ENCODE peak calls at places on chromosomes 11 and 22, in six cellular contexts. D is fibroblast of lung, L is MM.1S, C is colonic mucosa, N is SK-N-SH, O is K562. R is an unnamed sample.
A peak's percentile ranks its signal among the peaks of the same experiment; 100 is the strongest.

GRCh38 chr11:100562102-100562501 is 125.0 kb upstream of the ARHGAP42 start:
- DNase-seq in D (peak; percentile 88), L (no peak), C (no peak), N (no peak), O (no peak), R (no peak)

GRCh38 chr22:49627217-49628181 is 200.2 kb downstream of the BRD1 start:
- DNase-seq in D (no peak), L (no peak), C (no peak), N (no peak), O (no peak), R (peak; percentile 65)

GRCh38 chr22:24175160-24175808 is 6.0 kb upstream of the SUSD2 start:
- DNase-seq in D (peak; percentile 78), L (peak; percentile 42), C (peak; percentile 77), N (peak; percentile 91), O (peak; percentile 74), R (peak; percentile 95)

GRCh38 chr22:48890693-48891554 is 936.7 kb downstream of the BRD1 start:
- DNase-seq in D (no peak), L (no peak), C (peak; percentile 5), N (no peak), O (no peak), R (no peak)

GRCh38 chr11:103545551-103545950 is 436.3 kb downstream of the DYNC2H1 start:
- DNase-seq in D (no peak), L (no peak), C (no peak), N (no peak), O (no peak), R (no peak)

GRCh38 chr11:133832096-133833081 is 12.9 kb downstream of the SPATA19 start:
- DNase-seq in D (no peak), L (no peak), C (no peak), N (peak; percentile 56), O (no peak), R (peak; percentile 46)

GRCh38 chr11:134385774-134386565 is 26.1 kb downstream of the B3GAT1 start:
- DNase-seq in D (no peak), L (no peak), C (no peak), N (peak; percentile 73), O (no peak), R (no peak)

GRCh38 chr11:44578279-44578678 is 12.8 kb downstream of the CD82 start:
- DNase-seq in D (no peak), L (no peak), C (no peak), N (no peak), O (no peak), R (no peak)

GRCh38 chr11:2302280-2302843 is 549 bp downstream of the TSPAN32 start:
- DNase-seq in D (no peak), L (no peak), C (peak; percentile 17), N (peak; percentile 63), O (peak; percentile 34), R (peak; percentile 53)

GRCh38 chr22:37457093-37457893 is 28.9 kb downstream of the MFNG start:
- DNase-seq in D (peak; percentile 53), L (peak; percentile 64), C (peak; percentile 86), N (peak; percentile 85), O (peak; percentile 71), R (peak; percentile 97)

DNA sequence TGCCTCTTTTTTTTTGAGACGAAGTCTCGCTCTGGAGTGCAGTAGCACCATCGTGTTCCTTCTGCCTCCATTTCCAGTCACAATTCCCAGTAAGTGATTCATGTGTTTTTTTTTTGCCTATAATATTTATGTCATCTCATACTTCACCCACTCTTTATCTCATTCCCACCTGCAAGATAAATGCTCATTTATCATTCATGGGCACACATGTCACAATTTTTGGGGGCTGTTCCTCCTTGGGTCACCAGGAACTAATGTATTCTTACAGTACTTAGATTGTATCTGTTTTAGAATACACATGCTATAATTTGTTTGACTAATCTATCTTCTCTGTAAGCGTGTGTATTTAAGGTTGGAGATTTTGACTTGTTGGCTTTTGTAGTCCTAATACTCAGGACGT is 222.7 kb downstream of the SWAP70 start:
- DNase-seq in D (no peak), L (no peak), C (no peak), N (no peak), O (no peak), R (no peak)
- TF ChIP-seq CTCF in D (no peak), L (no peak), C (no peak), N (no peak), O (no peak), R (no peak)

GRCh38 chr22:20423636-20424511 is 13.8 kb downstream of the SCARF2 start:
- DNase-seq in D (no peak), L (no peak), C (peak; percentile 16), N (peak; percentile 71), O (no peak), R (no peak)
- H3K9ac ChIP-seq in D (no peak overlapping the region), L (no peak overlapping the region), C (no peak overlapping the region), N (no peak overlapping the region), O (peak overlapping the region; percentile 70), R (no peak overlapping the region)

GRCh38 chr11:96827164-96827563 is 437.4 kb downstream of the JRKL start:
- DNase-seq in D (peak; percentile 46), L (no peak), C (no peak), N (peak; percentile 1), O (peak; percentile 31), R (peak; percentile 37)
- TF ChIP-seq CTCF in D (no peak), L (no peak), C (no peak), N (peak; percentile 44), O (no peak), R (peak; percentile 68)

GRCh38 chr11:47176328-47177228 is at the start of gene ARFGAP2:
- DNase-seq in D (peak; percentile 95), L (peak; percentile 97), C (peak; percentile 97), N (peak; percentile 100), O (peak; percentile 97), R (peak; percentile 98)
- H3K9ac ChIP-seq in D (peak within 1 kb of the TSS; percentile 97), L (peak within 1 kb of the TSS; percentile 95), C (peak within 1 kb of the TSS; percentile 94), N (peak within 1 kb of the TSS; percentile 94), O (peak within 1 kb of the TSS; percentile 97), R (peak within 1 kb of the TSS; percentile 99)